ENCODE peak calls at places on chromosomes 2 and 18, in five cellular contexts. I is ovary, P is IMR-90, Y is astrocyte of the spinal cord, O is esophagus muscularis mucosa. B is an unnamed sample.

GRCh38 chr2:143254108-143254507 is 124.9 kb downstream of the ARHGAP15 start:
- DNase-seq in O (no peak), Y (no peak), I (no peak), P (no peak), B (no peak)

GRCh38 chr18:36333418-36333817 is 35.9 kb downstream of the FHOD3 start:
- DNase-seq in I (no peak), Y (no peak), O (peak; percentile 89), P (peak; percentile 62), B (no peak)

GRCh38 chr18:5294618-5295230 is 802 bp downstream of the ZBTB14 start:
- DNase-seq in I (peak; percentile 67), Y (peak; percentile 61), P (peak; percentile 51), O (no peak), B (peak; percentile 46)

GRCh38 chr2:102366406-102367112 is 11.0 kb downstream of the IL18R1 start:
- DNase-seq in I (no peak), P (no peak), O (no peak), Y (no peak), B (no peak)

GRCh38 chr18:23812566-23813440 is 123.5 kb downstream of the LAMA3 start:
- DNase-seq in P (peak; percentile 19), O (no peak), I (no peak), Y (peak; percentile 35), B (no peak)

GRCh38 chr2:127355407-127356008 is 32.3 kb downstream of the MAP3K2 start:
- DNase-seq in O (no peak), P (no peak), I (no peak), Y (no peak), B (no peak)

GRCh38 chr2:147913701-147914480 is 69.1 kb downstream of the ACVR2A start:
- DNase-seq in Y (peak; percentile 28), O (no peak), P (peak; percentile 4), I (no peak), B (no peak)

GRCh38 chr2:167924556-167924955 is 322.8 kb downstream of the STK39 start:
- DNase-seq in Y (no peak), O (peak; percentile 89), I (no peak), P (no peak), B (no peak)

GRCh38 chr2:29831560-29831959 is 89.8 kb downstream of the ALK start:
- DNase-seq in I (no peak), Y (no peak), O (no peak), P (no peak), B (no peak)

GRCh38 chr2:158949300-158949699 is 19.1 kb upstream of the TANC1 start:
- DNase-seq in I (no peak), P (no peak), Y (no peak), O (no peak), B (no peak)

GRCh38 chr2:28247326-28247725 is 145.3 kb upstream of the FOSL2 start:
- DNase-seq in O (no peak), Y (no peak), P (no peak), I (no peak), B (no peak)

GRCh38 chr2:101718993-101719571 is 21.6 kb downstream of the MAP4K4 start:
- DNase-seq in O (peak; percentile 81), I (no peak), P (peak; percentile 31), Y (no peak), B (no peak)

GRCh38 chr18:9619545-9619944 is 5.2 kb upstream of the PPP4R1 start:
- DNase-seq in Y (peak; percentile 84), O (no peak), I (no peak), P (peak; percentile 92), B (no peak)

GRCh38 chr2:65722028-65722427 is 289.6 kb upstream of the SPRED2 start:
- DNase-seq in O (peak; percentile 88), I (peak; percentile 68), Y (peak; percentile 45), P (peak; percentile 10), B (peak; percentile 42)

GRCh38 chr2:16461672-16462071 is 204.0 kb downstream of the CYRIA start:
- DNase-seq in I (no peak), P (no peak), O (no peak), Y (no peak), B (no peak)

GRCh38 chr2:211867845-211868361 is 670.7 kb downstream of the ERBB4 start:
- DNase-seq in P (peak; percentile 61), O (no peak), I (no peak), Y (peak; percentile 54), B (no peak)

GRCh38 chr2:23696163-23697045 is 230.5 kb downstream of the ATAD2B start:
- DNase-seq in O (no peak), P (no peak), Y (no peak), I (no peak), B (no peak)

GRCh38 chr18:59911600-59911999 is 11.8 kb downstream of the PMAIP1 start:
- DNase-seq in P (no peak), I (no peak), Y (no peak), O (no peak), B (no peak)

GRCh38 chr2:176081451-176081992 is 2.2 kb downstream of the EVX2 start:
- DNase-seq in P (no peak), I (no peak), O (no peak), Y (peak; percentile 23), B (no peak)

GRCh38 chr2:207472343-207473202 is 57.2 kb upstream of the CREB1 start:
- DNase-seq in Y (no peak), I (no peak), O (no peak), P (peak; percentile 40), B (no peak)

GRCh38 chr2:26184555-26185303 is 11.8 kb downstream of the GAREM2 start:
- DNase-seq in I (peak; percentile 91), O (no peak), P (peak; percentile 78), Y (peak; percentile 51), B (peak; percentile 80)
- TF ChIP-seq CTCF in I (peak; percentile 81), O (peak; percentile 70), P (peak; percentile 74), Y (peak; percentile 46), B (peak; percentile 64)

DNA sequence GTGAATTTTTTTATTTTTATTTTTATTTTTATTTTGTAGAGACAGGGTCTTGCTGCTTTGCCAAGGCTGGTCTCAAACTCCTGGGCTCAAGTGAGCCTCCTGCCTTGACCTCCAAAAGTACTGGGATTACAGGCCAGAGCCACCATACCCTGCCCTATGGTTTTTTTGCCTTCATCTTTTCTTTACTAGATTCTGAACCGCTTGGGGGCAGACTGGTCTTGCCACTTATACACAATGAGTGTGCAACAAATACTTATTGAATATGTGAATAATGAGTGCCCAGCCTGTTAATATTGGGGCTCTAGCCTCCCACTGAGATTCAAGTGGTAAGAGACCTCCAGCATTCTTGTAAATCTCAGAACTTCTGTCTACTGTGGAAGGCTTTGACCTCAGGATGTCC is 3.9 kb downstream of the NCK2 start:
- DNase-seq in Y (no peak), P (no peak), O (no peak), I (no peak), B (no peak)
- TF ChIP-seq CTCF in Y (no peak), P (no peak), O (no peak), I (no peak), B (no peak)

GRCh38 chr2:31082002-31082401 is 56.2 kb downstream of the GALNT14 start:
- DNase-seq in O (no peak), P (no peak), Y (no peak), I (no peak), B (no peak)

GRCh38 chr2:31081497-31081896 is 56.7 kb downstream of the GALNT14 start:
- DNase-seq in Y (no peak), P (no peak), O (no peak), I (no peak), B (no peak)

GRCh38 chr2:31078579-31079105 is 59.6 kb downstream of the GALNT14 start:
- DNase-seq in P (no peak), O (no peak), Y (no peak), I (no peak), B (no peak)

GRCh38 chr2:31080361-31080760 is 57.9 kb downstream of the GALNT14 start:
- DNase-seq in I (no peak), Y (no peak), O (no peak), P (no peak), B (no peak)

DNA sequence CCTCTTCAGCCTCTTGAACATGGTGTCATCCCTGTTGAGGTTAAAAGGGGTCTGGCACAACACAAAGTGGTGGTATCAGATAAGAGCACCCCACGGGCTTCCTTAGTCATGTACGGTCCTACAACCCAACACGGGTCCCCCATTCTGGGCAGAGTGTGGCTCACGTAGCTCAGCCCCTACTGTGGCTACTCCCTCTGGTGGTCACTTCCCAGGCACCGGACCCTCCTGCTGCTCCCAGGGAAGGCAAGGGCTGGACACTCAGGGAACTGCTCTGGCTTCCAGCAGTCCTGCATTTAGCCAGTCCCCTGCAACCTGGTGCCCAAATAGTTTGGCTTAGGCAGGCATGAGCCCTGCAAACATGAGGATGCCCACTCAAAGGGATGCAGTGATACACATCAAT is 58.6 kb downstream of the GALNT14 start:
- DNase-seq in I (no peak), P (no peak), Y (no peak), O (no peak), B (peak; percentile 35)
- TF ChIP-seq CTCF in I (no peak), P (no peak), Y (peak; percentile 16), O (no peak), B (peak; percentile 53)

GRCh38 chr2:98580656-98581284 is 27.5 kb downstream of the COA5 start:
- DNase-seq in I (no peak), P (no peak), O (no peak), Y (no peak), B (no peak)
- TF ChIP-seq CTCF in I (no peak), P (no peak), O (no peak), Y (no peak), B (no peak)

GRCh38 chr18:65568866-65569265 is 181.9 kb upstream of the CDH7 start:
- DNase-seq in Y (no peak), I (no peak), P (no peak), O (no peak), B (no peak)

DNA sequence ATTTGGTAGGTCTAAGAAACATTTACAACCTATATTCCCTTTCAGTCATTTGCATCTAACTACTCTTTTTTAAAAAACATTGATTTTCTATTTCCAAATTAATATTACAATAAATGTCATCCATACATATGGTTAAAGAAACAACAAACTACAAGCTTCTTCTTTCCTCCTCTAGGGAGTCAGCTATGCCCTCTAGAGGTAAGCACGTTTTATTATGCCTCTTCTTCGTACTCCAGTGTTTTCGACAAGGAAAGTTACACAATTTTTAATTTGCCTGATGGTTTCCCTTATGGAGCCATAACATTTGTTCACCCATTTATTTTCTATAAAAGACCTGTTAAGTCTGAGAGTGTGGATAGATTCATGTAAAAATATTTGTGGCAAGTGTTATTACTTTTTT is 183.4 kb upstream of the CDH7 start:
- DNase-seq in O (no peak), P (no peak), I (no peak), Y (peak; percentile 3), B (no peak)
- TF ChIP-seq CTCF in O (no peak), P (no peak), I (no peak), Y (peak; percentile 30), B (peak; percentile 70)

GRCh38 chr2:216741223-216741593 is 45.9 kb upstream of the IGFBP5 start:
- DNase-seq in Y (no peak), O (no peak), P (no peak), I (no peak), B (no peak)
- TF ChIP-seq CTCF in Y (no peak), O (no peak), P (no peak), I (no peak), B (no peak)